ENCODE peak calls at places on chromosomes 16 and 17, in five cellular contexts. U, V, X, B and J are unnamed samples.

GRCh38 chr17:8922923-8923322 is 42.6 kb downstream of the PIK3R5 start:
- DNase-seq in U (no peak), V (no peak), X (no peak), B (no peak), J (no peak)

GRCh38 chr16:30124985-30125379 is 2.0 kb upstream of the MAPK3 start:
- DNase-seq in U (no peak), V (no peak), X (no peak), B (no peak), J (no peak)

GRCh38 chr17:44376124-44376523 is 12.5 kb upstream of the FAM171A2 start:
- DNase-seq in U (no peak), V (no peak), X (peak; percentile 75), B (no peak), J (no peak)

GRCh38 chr16:69620564-69620963 is 54.8 kb downstream of the NFAT5 start:
- DNase-seq in U (no peak), V (no peak), X (no peak), B (peak; percentile 24), J (no peak)

GRCh38 chr16:50940275-50940854 is 198.5 kb downstream of the CYLD start:
- DNase-seq in U (peak; percentile 25), V (no peak), X (no peak), B (no peak), J (no peak)

GRCh38 chr17:204427-205175 is 23.2 kb upstream of the DOC2B start:
- DNase-seq in U (no peak), V (no peak), X (peak; percentile 24), B (no peak), J (peak; percentile 51)

GRCh38 chr17:15260376-15261062 is 4.6 kb downstream of the PMP22 start:
- DNase-seq in U (peak; percentile 24), V (peak; percentile 95), X (peak; percentile 96), B (peak; percentile 70), J (peak; percentile 92)

GRCh38 chr16:11651796-11652195 is 16.5 kb upstream of the SNN start:
- DNase-seq in U (peak; percentile 77), V (no peak), X (no peak), B (no peak), J (no peak)

GRCh38 chr17:12738624-12739023 is 50.7 kb upstream of the ARHGAP44 start:
- DNase-seq in U (no peak), V (no peak), X (no peak), B (no peak), J (no peak)

GRCh38 chr16:82152192-82152591 is 17.8 kb downstream of the MPHOSPH6 start:
- DNase-seq in U (no peak), V (no peak), X (no peak), B (no peak), J (no peak)

GRCh38 chr17:73581379-73581778 is 62.9 kb downstream of the SDK2 start:
- DNase-seq in U (no peak), V (peak; percentile 54), X (no peak), B (no peak), J (no peak)

GRCh38 chr17:38449364-38449763 is 21.1 kb downstream of the ARHGAP23 start:
- DNase-seq in U (peak; percentile 92), V (no peak), X (no peak), B (no peak), J (no peak)

GRCh38 chr16:86088287-86088686 is 189.3 kb downstream of the IRF8 start:
- DNase-seq in U (no peak), V (no peak), X (peak; percentile 5), B (no peak), J (no peak)

GRCh38 chr16:71645450-71645849 is 19.5 kb downstream of the MARVELD3 start:
- DNase-seq in U (peak; percentile 46), V (no peak), X (no peak), B (no peak), J (no peak)

GRCh38 chr17:50289268-50289667 is 15.0 kb downstream of the TMEM92 start:
- DNase-seq in U (no peak), V (no peak), X (no peak), B (no peak), J (no peak)

GRCh38 chr17:68456529-68457167 is 648 bp downstream of the WIPI1 start:
- DNase-seq in U (peak; percentile 59), V (peak; percentile 87), X (peak; percentile 90), B (peak; percentile 80), J (peak; percentile 87)

GRCh38 chr17:14581181-14581830 is 280.4 kb downstream of the HS3ST3B1 start:
- DNase-seq in U (no peak), V (no peak), X (no peak), B (no peak), J (no peak)

GRCh38 chr17:50133028-50133768 is 3.2 kb upstream of the SAMD14 start:
- DNase-seq in U (no peak), V (peak; percentile 71), X (peak; percentile 89), B (no peak), J (no peak)

GRCh38 chr17:80619535-80620235 is 75.0 kb downstream of the RPTOR start:
- DNase-seq in U (peak; percentile 84), V (no peak), X (no peak), B (no peak), J (no peak)

GRCh38 chr17:80942360-80943345 is 49.0 kb upstream of the CHMP6 start:
- DNase-seq in U (peak; percentile 7), V (peak; percentile 92), X (peak; percentile 98), B (peak; percentile 42), J (peak; percentile 79)

GRCh38 chr17:1379208-1379929 is 20.7 kb downstream of the YWHAE start:
- DNase-seq in U (no peak), V (no peak), X (peak; percentile 39), B (no peak), J (no peak)

GRCh38 chr17:4004517-4005295 is 40.5 kb upstream of the ATP2A3 start:
- DNase-seq in U (peak; percentile 5), V (peak; percentile 84), X (peak; percentile 87), B (no peak), J (peak; percentile 93)

GRCh38 chr16:50326835-50327465 is 41.8 kb downstream of the BRD7 start:
- DNase-seq in U (peak; percentile 44), V (no peak), X (no peak), B (no peak), J (no peak)

GRCh38 chr17:47934856-47935255 is 6.5 kb upstream of the PNPO start:
- DNase-seq in U (peak; percentile 26), V (no peak), X (peak; percentile 10), B (no peak), J (peak; percentile 8)

GRCh38 chr17:350706-351435 is 1.7 kb downstream of the RPH3AL start:
- DNase-seq in U (peak; percentile 77), V (peak; percentile 89), X (no peak), B (no peak), J (peak; percentile 84)

GRCh38 chr16:50680556-50680893 is 587 bp downstream of the SNX20 start:
- DNase-seq in U (no peak), V (no peak), X (peak; percentile 16), B (no peak), J (peak; percentile 74)

GRCh38 chr17:47872651-47873161 is 21.7 kb upstream of the SP6 start:
- DNase-seq in U (no peak), V (no peak), X (no peak), B (no peak), J (peak; percentile 56)

GRCh38 chr16:30085820-30086219 is 5.9 kb downstream of the TBX6 start:
- DNase-seq in U (no peak), V (peak; percentile 33), X (no peak), B (no peak), J (no peak)

GRCh38 chr16:30697264-30698138 is 1.5 kb upstream of the SRCAP start:
- DNase-seq in U (no peak), V (no peak), X (no peak), B (no peak), J (peak; percentile 8)

GRCh38 chr17:19753049-19753444 is 4.9 kb upstream of the ALDH3A1 start:
- DNase-seq in U (peak; percentile 93), V (peak; percentile 81), X (peak; percentile 95), B (peak; percentile 67), J (peak; percentile 80)

GRCh38 chr17:74949455-74950115 is 13.9 kb downstream of the OTOP3 start:
- DNase-seq in U (no peak), V (no peak), X (no peak), B (no peak), J (no peak)

GRCh38 chr17:30235386-30236296 is at the start of gene SLC6A4:
- DNase-seq in U (no peak), V (no peak), X (no peak), B (no peak), J (peak; percentile 50)

GRCh38 chr16:71489122-71489521 is at the start of gene ZNF19:
- DNase-seq in U (no peak), V (no peak), X (no peak), B (no peak), J (no peak)

GRCh38 chr16:53789159-53789558 is 85.2 kb downstream of the FTO start:
- DNase-seq in U (peak; percentile 39), V (no peak), X (no peak), B (peak; percentile 70), J (no peak)

GRCh38 chr16:85491798-85492616 is 121.1 kb upstream of the GSE1 start:
- DNase-seq in U (peak; percentile 29), V (peak; percentile 81), X (peak; percentile 92), B (no peak), J (peak; percentile 85)

GRCh38 chr16:68229431-68230175 is 6.3 kb downstream of the ESRP2 start:
- DNase-seq in U (peak; percentile 38), V (peak; percentile 46), X (no peak), B (peak; percentile 29), J (no peak)
- H3K4me3 ChIP-seq in U (no peak overlapping the region), V (no peak overlapping the region), X (no peak overlapping the region), B (no peak overlapping the region), J (no peak overlapping the region)

GRCh38 chr16:19380316-19380715 is 37.4 kb upstream of the TMC5 start:
- DNase-seq in U (no peak), V (no peak), X (no peak), B (no peak), J (no peak)
- H3K4me3 ChIP-seq in U (no peak overlapping the region), V (no peak overlapping the region), X (no peak overlapping the region), B (no peak overlapping the region), J (no peak overlapping the region)

DNA sequence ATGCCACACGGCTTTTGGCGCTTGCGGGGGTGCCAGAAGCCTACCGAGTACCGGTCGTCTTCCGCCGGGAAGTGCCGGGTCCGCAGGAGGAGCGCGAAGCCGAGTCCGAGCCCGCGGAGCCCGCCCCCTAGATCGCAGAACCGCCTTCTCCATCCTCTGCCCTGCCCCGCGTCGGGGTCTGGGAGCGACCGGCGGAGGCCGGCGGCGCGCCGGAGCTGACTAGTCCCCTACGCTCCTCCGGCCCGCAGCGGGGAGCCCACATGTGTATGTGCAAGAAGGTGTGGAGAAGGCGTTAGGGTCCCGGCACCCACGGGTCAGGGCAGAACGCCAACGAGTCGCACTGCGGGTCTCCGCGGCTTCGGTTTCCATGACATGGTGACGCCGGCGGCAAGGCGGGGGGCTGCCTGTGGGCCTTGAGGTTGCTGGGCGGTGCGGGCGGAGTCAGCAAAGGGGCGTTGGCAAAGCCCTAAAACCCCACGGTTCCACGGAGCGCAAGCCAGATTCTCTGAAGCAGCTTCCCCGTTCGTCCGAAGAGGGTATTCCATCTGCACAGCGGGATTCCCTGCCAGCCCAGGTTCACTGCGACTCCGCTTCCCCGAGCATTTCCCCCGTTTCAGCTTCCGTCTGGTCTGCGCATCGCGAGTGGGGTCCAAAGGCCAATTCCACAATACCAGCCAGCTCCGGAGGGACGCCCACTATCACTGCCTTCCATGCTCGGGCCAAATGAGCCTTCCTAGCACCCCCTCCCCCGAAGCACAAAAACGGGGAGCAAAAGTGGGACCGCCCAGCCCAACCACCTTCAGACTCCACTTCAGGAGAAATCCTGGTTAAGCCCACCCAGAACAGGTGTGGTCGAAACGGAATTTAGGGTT is 2.3 kb upstream of the LHX1 start:
- DNase-seq in U (no peak), V (peak; percentile 65), X (peak; percentile 77), B (no peak), J (no peak)
- H3K4me3 ChIP-seq in U (no peak overlapping the region), V (peak overlapping the region; percentile 26), X (no peak overlapping the region), B (no peak overlapping the region), J (peak overlapping the region; percentile 57)

DNA sequence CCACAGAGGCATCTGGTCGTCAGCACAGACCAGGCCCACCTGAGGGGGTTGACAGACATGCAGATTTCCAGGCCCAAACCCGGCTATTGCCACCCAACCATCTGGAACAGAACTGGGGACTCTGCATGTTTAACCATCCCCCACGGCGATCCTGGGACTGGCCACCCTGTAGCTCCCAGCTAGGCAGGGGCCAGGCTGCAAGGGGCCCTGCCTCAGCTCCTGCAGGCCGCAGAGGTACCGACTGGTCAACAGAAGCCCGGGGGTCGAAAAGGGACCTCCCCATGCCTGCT is 223.5 kb upstream of the TNRC6C start:
- DNase-seq in U (no peak), V (no peak), X (no peak), B (no peak), J (no peak)
- H3K4me3 ChIP-seq in U (no peak overlapping the region), V (no peak overlapping the region), X (no peak overlapping the region), B (no peak overlapping the region), J (no peak overlapping the region)